ENCODE peak calls at places on chromosome 14, in eight cellular contexts. One of them, this sample, is unnamed. For H3K36me3, the result is how much of the 10 kb centered on the place peaks cover.

GRCh38 chr14:89356927-89357326 is 60.1 kb downstream of the FOXN3 start:
- DNase-seq in HCT116: no peak
- DNase-seq in K562: no peak
- DNase-seq in H1: no peak
- DNase-seq in SK-N-SH: no peak
- DNase-seq in endothelial cell of umbilical vein: no peak
- DNase-seq in HepG2: no peak
- DNase-seq in GM12878: no peak
- DNase-seq in this sample: no peak

GRCh38 chr14:104265918-104266642 is 127.7 kb downstream of the KIF26A start:
- DNase-seq in HCT116: no peak
- DNase-seq in K562: no peak
- DNase-seq in H1: no peak
- DNase-seq in SK-N-SH: no peak
- DNase-seq in endothelial cell of umbilical vein: no peak
- DNase-seq in HepG2: no peak
- DNase-seq in GM12878: no peak
- DNase-seq in this sample: no peak

GRCh38 chr14:80300351-80300750 is 89.0 kb upstream of the DIO2 start:
- DNase-seq in HCT116: no peak
- DNase-seq in K562: no peak
- DNase-seq in H1: no peak
- DNase-seq in SK-N-SH: no peak
- DNase-seq in endothelial cell of umbilical vein: no peak
- DNase-seq in HepG2: no peak
- DNase-seq in GM12878: no peak
- DNase-seq in this sample: no peak

GRCh38 chr14:99231850-99232401 is 40.1 kb downstream of the BCL11B start:
- DNase-seq in HCT116: peak
- DNase-seq in K562: no peak
- DNase-seq in H1: peak
- DNase-seq in SK-N-SH: no peak
- DNase-seq in endothelial cell of umbilical vein: no peak
- DNase-seq in HepG2: no peak
- DNase-seq in GM12878: no peak
- DNase-seq in this sample: no peak

GRCh38 chr14:47278233-47278842 is 397.1 kb downstream of the MDGA2 start:
- DNase-seq in HCT116: peak
- DNase-seq in K562: peak
- DNase-seq in H1: peak
- DNase-seq in SK-N-SH: peak
- DNase-seq in endothelial cell of umbilical vein: peak
- DNase-seq in HepG2: peak
- DNase-seq in GM12878: no peak
- DNase-seq in this sample: no peak

GRCh38 chr14:86057018-86057667 is 527.2 kb downstream of the FLRT2 start:
- DNase-seq in HCT116: no peak
- DNase-seq in K562: peak
- DNase-seq in H1: no peak
- DNase-seq in SK-N-SH: peak
- DNase-seq in endothelial cell of umbilical vein: peak
- DNase-seq in HepG2: peak
- DNase-seq in GM12878: no peak
- DNase-seq in this sample: no peak

GRCh38 chr14:88029500-88029899 is 24.6 kb downstream of the GPR65 start:
- DNase-seq in HCT116: no peak
- DNase-seq in K562: no peak
- DNase-seq in H1: no peak
- DNase-seq in SK-N-SH: no peak
- DNase-seq in endothelial cell of umbilical vein: no peak
- DNase-seq in HepG2: no peak
- DNase-seq in GM12878: no peak
- DNase-seq in this sample: no peak

GRCh38 chr14:51716610-51717009 is 64.9 kb downstream of the FRMD6 start:
- DNase-seq in HCT116: no peak
- DNase-seq in K562: no peak
- DNase-seq in H1: no peak
- DNase-seq in SK-N-SH: no peak
- DNase-seq in endothelial cell of umbilical vein: no peak
- DNase-seq in HepG2: no peak
- DNase-seq in GM12878: no peak
- DNase-seq in this sample: no peak

GRCh38 chr14:101980700-101981099 is 16.3 kb downstream of the DYNC1H1 start:
- DNase-seq in HCT116: peak
- DNase-seq in K562: no peak
- DNase-seq in H1: no peak
- DNase-seq in SK-N-SH: no peak
- DNase-seq in endothelial cell of umbilical vein: peak
- DNase-seq in HepG2: peak
- DNase-seq in GM12878: peak
- DNase-seq in this sample: no peak

GRCh38 chr14:54574528-54574927 is 7.6 kb downstream of the SAMD4A start:
- DNase-seq in HCT116: no peak
- DNase-seq in K562: no peak
- DNase-seq in H1: no peak
- DNase-seq in SK-N-SH: no peak
- DNase-seq in endothelial cell of umbilical vein: no peak
- DNase-seq in HepG2: no peak
- DNase-seq in GM12878: no peak
- DNase-seq in this sample: no peak

GRCh38 chr14:50037240-50037639 is 79.1 kb downstream of the VCPKMT start:
- DNase-seq in HCT116: no peak
- DNase-seq in K562: no peak
- DNase-seq in H1: no peak
- DNase-seq in SK-N-SH: no peak
- DNase-seq in endothelial cell of umbilical vein: no peak
- DNase-seq in HepG2: no peak
- DNase-seq in GM12878: no peak
- DNase-seq in this sample: no peak

GRCh38 chr14:95533391-95533821 is 1.4 kb upstream of the GLRX5 start:
- DNase-seq in HCT116: no peak
- DNase-seq in K562: no peak
- DNase-seq in H1: no peak
- DNase-seq in SK-N-SH: peak
- DNase-seq in endothelial cell of umbilical vein: peak
- DNase-seq in HepG2: peak
- DNase-seq in GM12878: no peak
- DNase-seq in this sample: no peak

GRCh38 chr14:100159107-100159864 is at the start of gene DEGS2:
- DNase-seq in HCT116: no peak
- DNase-seq in K562: peak
- DNase-seq in H1: no peak
- DNase-seq in SK-N-SH: peak
- DNase-seq in endothelial cell of umbilical vein: no peak
- DNase-seq in HepG2: no peak
- DNase-seq in GM12878: no peak
- DNase-seq in this sample: no peak

GRCh38 chr14:86404425-86404824 is 874.5 kb downstream of the FLRT2 start:
- DNase-seq in HCT116: no peak
- DNase-seq in K562: no peak
- DNase-seq in H1: no peak
- DNase-seq in SK-N-SH: no peak
- DNase-seq in endothelial cell of umbilical vein: no peak
- DNase-seq in HepG2: peak
- DNase-seq in GM12878: no peak
- DNase-seq in this sample: no peak

GRCh38 chr14:56992332-56992820 is 182.1 kb upstream of the OTX2 start:
- DNase-seq in HCT116: no peak
- DNase-seq in K562: peak
- DNase-seq in H1: no peak
- DNase-seq in SK-N-SH: peak
- DNase-seq in endothelial cell of umbilical vein: no peak
- DNase-seq in HepG2: no peak
- DNase-seq in GM12878: no peak
- DNase-seq in this sample: no peak

DNA sequence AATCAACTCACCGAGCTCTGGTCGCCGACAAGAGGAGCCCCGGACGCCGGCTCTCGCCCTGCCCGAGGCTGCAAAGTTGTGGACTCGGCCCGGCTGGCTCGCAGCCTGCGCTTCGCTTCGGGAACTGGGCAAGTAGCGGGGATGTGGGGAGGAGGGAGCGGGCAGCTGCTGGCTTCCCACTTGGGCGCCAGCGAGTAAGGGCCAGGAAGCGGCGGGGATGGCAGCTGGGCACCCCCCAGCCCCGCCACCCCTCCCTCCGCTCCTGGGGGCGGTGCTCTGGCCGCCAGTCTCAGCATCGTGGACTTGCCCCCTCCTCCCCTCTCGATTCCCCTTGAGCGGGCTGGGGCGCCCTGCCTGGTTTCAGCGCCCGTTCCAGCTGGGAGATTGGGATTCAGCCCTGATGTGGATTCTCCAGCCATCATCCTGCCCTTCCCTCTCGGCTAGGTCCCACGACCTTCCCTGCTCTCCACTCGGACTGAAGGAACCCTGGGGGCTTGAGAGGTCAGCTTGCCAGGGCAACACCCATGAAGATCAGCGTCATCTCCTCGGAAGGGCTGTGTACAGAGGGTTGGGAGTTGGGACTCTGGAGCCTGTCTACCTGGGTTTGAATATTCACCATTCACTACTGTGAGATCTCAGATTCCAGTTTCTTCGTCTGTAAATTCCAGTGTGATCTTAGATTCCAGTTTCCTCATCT is at the start of gene ZDHHC22:
- DNase-seq in HCT116: no peak
- DNase-seq in K562: no peak
- DNase-seq in H1: no peak
- DNase-seq in SK-N-SH: peak
- DNase-seq in endothelial cell of umbilical vein: no peak
- DNase-seq in HepG2: no peak
- DNase-seq in GM12878: no peak
- DNase-seq in this sample: no peak
- H3K9ac ChIP-seq in HCT116: no peak
- H3K9ac ChIP-seq in K562: no peak
- H3K9ac ChIP-seq in H1: peak
- H3K9ac ChIP-seq in SK-N-SH: no peak
- H3K9ac ChIP-seq in endothelial cell of umbilical vein: no peak
- H3K9ac ChIP-seq in HepG2: no peak
- H3K9ac ChIP-seq in GM12878: no peak
- H3K9ac ChIP-seq in this sample: no peak

GRCh38 chr14:91291786-91292405 is 47.4 kb upstream of the GPR68 start:
- DNase-seq in HCT116: no peak
- DNase-seq in K562: no peak
- DNase-seq in H1: no peak
- DNase-seq in SK-N-SH: no peak
- DNase-seq in endothelial cell of umbilical vein: no peak
- DNase-seq in HepG2: no peak
- DNase-seq in GM12878: no peak
- DNase-seq in this sample: no peak
- H3K36me3 ChIP-seq in HCT116: under half
- H3K36me3 ChIP-seq in K562: half or more
- H3K36me3 ChIP-seq in H1: under half
- H3K36me3 ChIP-seq in SK-N-SH: under half
- H3K36me3 ChIP-seq in endothelial cell of umbilical vein: under half
- H3K36me3 ChIP-seq in HepG2: under half
- H3K36me3 ChIP-seq in GM12878: half or more
- H3K36me3 ChIP-seq in this sample: under half

GRCh38 chr14:102996941-102997340 is 60.4 kb downstream of the CDC42BPB start:
- DNase-seq in HCT116: no peak
- DNase-seq in K562: no peak
- DNase-seq in H1: no peak
- DNase-seq in SK-N-SH: no peak
- DNase-seq in endothelial cell of umbilical vein: no peak
- DNase-seq in HepG2: no peak
- DNase-seq in GM12878: no peak
- DNase-seq in this sample: no peak
- TF ChIP-seq POLR2AphosphoS5 in HCT116: no peak
- TF ChIP-seq POLR2AphosphoS5 in K562: no peak
- TF ChIP-seq POLR2AphosphoS5 in H1: no peak
- TF ChIP-seq POLR2AphosphoS5 in SK-N-SH: no peak
- TF ChIP-seq POLR2AphosphoS5 in endothelial cell of umbilical vein: no peak
- TF ChIP-seq POLR2AphosphoS5 in HepG2: no peak
- TF ChIP-seq POLR2AphosphoS5 in GM12878: no peak
- TF ChIP-seq POLR2AphosphoS5 in this sample: no peak

GRCh38 chr14:74569826-74570591 is 42.0 kb downstream of the LTBP2 start:
- DNase-seq in HCT116: no peak
- DNase-seq in K562: no peak
- DNase-seq in H1: no peak
- DNase-seq in SK-N-SH: no peak
- DNase-seq in endothelial cell of umbilical vein: peak
- DNase-seq in HepG2: peak
- DNase-seq in GM12878: no peak
- DNase-seq in this sample: no peak
- H3K9ac ChIP-seq in HCT116: no peak
- H3K9ac ChIP-seq in K562: no peak
- H3K9ac ChIP-seq in H1: no peak
- H3K9ac ChIP-seq in SK-N-SH: peak
- H3K9ac ChIP-seq in endothelial cell of umbilical vein: peak
- H3K9ac ChIP-seq in HepG2: no peak
- H3K9ac ChIP-seq in GM12878: no peak
- H3K9ac ChIP-seq in this sample: no peak

DNA sequence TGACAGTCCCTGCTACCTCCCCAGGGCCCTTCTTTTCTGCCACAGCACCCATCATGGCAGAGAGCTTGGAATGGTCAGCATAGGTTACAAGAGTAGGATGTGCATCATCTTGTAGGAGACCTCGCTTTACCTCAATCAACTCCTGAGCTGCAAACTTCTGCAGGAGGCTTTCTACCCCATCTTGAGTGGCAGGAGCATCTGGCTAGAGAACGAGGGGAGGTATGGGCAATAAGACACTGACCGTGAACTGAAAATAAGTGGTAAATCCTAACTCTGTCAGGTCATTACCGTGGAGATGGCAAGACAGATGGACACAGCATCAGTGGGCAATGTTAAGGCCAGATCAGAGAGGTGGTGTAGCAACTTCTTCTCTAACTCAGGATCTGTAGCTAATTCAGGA is 7.8 kb downstream of the METTL3 start:
- DNase-seq in HCT116: no peak
- DNase-seq in K562: no peak
- DNase-seq in H1: no peak
- DNase-seq in SK-N-SH: no peak
- DNase-seq in endothelial cell of umbilical vein: no peak
- DNase-seq in HepG2: no peak
- DNase-seq in GM12878: no peak
- DNase-seq in this sample: no peak
- H3K36me3 ChIP-seq in HCT116: half or more
- H3K36me3 ChIP-seq in K562: half or more
- H3K36me3 ChIP-seq in H1: under half
- H3K36me3 ChIP-seq in SK-N-SH: half or more
- H3K36me3 ChIP-seq in endothelial cell of umbilical vein: under half
- H3K36me3 ChIP-seq in HepG2: half or more
- H3K36me3 ChIP-seq in GM12878: under half
- H3K36me3 ChIP-seq in this sample: half or more